ENCODE peak calls at places on chromosomes 3 and 15, in eight cellular contexts. G is adrenal gland, L is body of pancreas, U is transverse colon, A is fibroblast of lung, W is brain microvascular endothelial cell, O is esophagus squamous epithelium, M is heart left ventricle. J is an unnamed sample.

GRCh38 chr3:51538115-51538458 is 432 bp upstream of the RAD54L2 start:
- DNase-seq in G (no peak), L (no peak), U (no peak), A (peak), W (no peak), O (no peak), M (no peak), J (peak)

GRCh38 chr15:90619468-90619867 is 89.7 kb downstream of the CRTC3 start:
- DNase-seq in G (no peak), L (no peak), U (no peak), A (no peak), W (no peak), O (no peak), M (no peak), J (no peak)

GRCh38 chr3:11826628-11827265 is 19.9 kb downstream of the TAMM41 start:
- DNase-seq in G (no peak), L (no peak), U (no peak), A (peak), W (peak), O (no peak), M (no peak), J (no peak)

GRCh38 chr15:40249477-40250303 is 10.8 kb downstream of the PAK6 start:
- DNase-seq in G (no peak), L (no peak), U (no peak), A (peak), W (no peak), O (no peak), M (no peak), J (no peak)

GRCh38 chr15:101323793-101324505 is 28.9 kb upstream of the SNRPA1 start:
- DNase-seq in G (no peak), L (no peak), U (no peak), A (no peak), W (no peak), O (no peak), M (no peak), J (peak)

GRCh38 chr3:156648086-156648485 is 26.3 kb upstream of the TIPARP start:
- DNase-seq in G (no peak), L (no peak), U (no peak), A (peak), W (peak), O (no peak), M (no peak), J (no peak)

GRCh38 chr3:65829228-65829627 is 209.5 kb downstream of the MAGI1 start:
- DNase-seq in G (no peak), L (no peak), U (no peak), A (peak), W (no peak), O (no peak), M (no peak), J (no peak)

GRCh38 chr3:117696871-117697270 is 987.3 kb downstream of the TUSC7 start:
- DNase-seq in G (no peak), L (no peak), U (no peak), A (no peak), W (no peak), O (no peak), M (no peak), J (no peak)

GRCh38 chr3:170063691-170064090 is 25.9 kb downstream of the GPR160 start:
- DNase-seq in G (no peak), L (no peak), U (no peak), A (no peak), W (no peak), O (no peak), M (no peak), J (no peak)

GRCh38 chr3:64342940-64343691 is 117.8 kb upstream of the PRICKLE2 start:
- DNase-seq in G (peak), L (no peak), U (no peak), A (peak), W (peak), O (no peak), M (no peak), J (no peak)

GRCh38 chr15:80840173-80841130 is 61.3 kb downstream of the CEMIP start:
- DNase-seq in G (no peak), L (no peak), U (no peak), A (no peak), W (no peak), O (no peak), M (no peak), J (no peak)

GRCh38 chr3:127015282-127016042 is 32.5 kb downstream of the PLXNA1 start:
- DNase-seq in G (no peak), L (no peak), U (no peak), A (peak), W (no peak), O (no peak), M (no peak), J (no peak)

GRCh38 chr3:168077091-168077490 is 18.6 kb downstream of the GOLIM4 start:
- DNase-seq in G (no peak), L (no peak), U (no peak), A (peak), W (no peak), O (no peak), M (no peak), J (no peak)

GRCh38 chr3:101810023-101810415 is 31.0 kb downstream of the NXPE3 start:
- DNase-seq in G (no peak), L (no peak), U (no peak), A (no peak), W (no peak), O (no peak), M (no peak), J (no peak)

GRCh38 chr3:170076715-170077238 is 39.0 kb downstream of the GPR160 start:
- DNase-seq in G (no peak), L (no peak), U (no peak), A (peak), W (no peak), O (no peak), M (no peak), J (peak)

GRCh38 chr3:114418724-114419543 is 125.1 kb downstream of the TIGIT start:
- DNase-seq in G (no peak), L (peak), U (no peak), A (peak), W (peak), O (no peak), M (no peak), J (peak)

GRCh38 chr15:80588801-80589200 is 106.3 kb upstream of the ABHD17C start:
- DNase-seq in G (no peak), L (no peak), U (no peak), A (peak), W (peak), O (no peak), M (no peak), J (peak)

GRCh38 chr15:63950911-63951481 is 95.3 kb downstream of the DAPK2 start:
- DNase-seq in G (no peak), L (no peak), U (no peak), A (peak), W (peak), O (no peak), M (no peak), J (no peak)

GRCh38 chr15:74024687-74025086 is 30.2 kb downstream of the PML start:
- DNase-seq in G (no peak), L (no peak), U (no peak), A (no peak), W (no peak), O (no peak), M (no peak), J (no peak)

GRCh38 chr15:74028646-74029045 is 34.1 kb downstream of the PML start:
- DNase-seq in G (no peak), L (no peak), U (no peak), A (no peak), W (no peak), O (no peak), M (no peak), J (no peak)

GRCh38 chr15:74032046-74032445 is 37.5 kb downstream of the PML start:
- DNase-seq in G (no peak), L (no peak), U (no peak), A (no peak), W (no peak), O (no peak), M (no peak), J (no peak)

GRCh38 chr15:74025436-74025835 is 30.9 kb downstream of the PML start:
- DNase-seq in G (peak), L (no peak), U (no peak), A (peak), W (peak), O (no peak), M (no peak), J (no peak)

GRCh38 chr15:74027688-74028087 is 33.2 kb downstream of the PML start:
- DNase-seq in G (no peak), L (no peak), U (no peak), A (no peak), W (no peak), O (no peak), M (no peak), J (no peak)
- H3K27ac ChIP-seq in G (no peak), L (no peak), U (peak), A (no peak), W (no peak), O (no peak), M (no peak), J (no peak)

GRCh38 chr3:150293401-150294001 is 114.6 kb upstream of the TSC22D2 start:
- DNase-seq in G (no peak), L (no peak), U (no peak), A (peak), W (peak), O (no peak), M (no peak), J (no peak)
- H3K27ac ChIP-seq in G (no peak), L (no peak), U (no peak), A (peak), W (peak), O (no peak), M (no peak), J (no peak)

DNA sequence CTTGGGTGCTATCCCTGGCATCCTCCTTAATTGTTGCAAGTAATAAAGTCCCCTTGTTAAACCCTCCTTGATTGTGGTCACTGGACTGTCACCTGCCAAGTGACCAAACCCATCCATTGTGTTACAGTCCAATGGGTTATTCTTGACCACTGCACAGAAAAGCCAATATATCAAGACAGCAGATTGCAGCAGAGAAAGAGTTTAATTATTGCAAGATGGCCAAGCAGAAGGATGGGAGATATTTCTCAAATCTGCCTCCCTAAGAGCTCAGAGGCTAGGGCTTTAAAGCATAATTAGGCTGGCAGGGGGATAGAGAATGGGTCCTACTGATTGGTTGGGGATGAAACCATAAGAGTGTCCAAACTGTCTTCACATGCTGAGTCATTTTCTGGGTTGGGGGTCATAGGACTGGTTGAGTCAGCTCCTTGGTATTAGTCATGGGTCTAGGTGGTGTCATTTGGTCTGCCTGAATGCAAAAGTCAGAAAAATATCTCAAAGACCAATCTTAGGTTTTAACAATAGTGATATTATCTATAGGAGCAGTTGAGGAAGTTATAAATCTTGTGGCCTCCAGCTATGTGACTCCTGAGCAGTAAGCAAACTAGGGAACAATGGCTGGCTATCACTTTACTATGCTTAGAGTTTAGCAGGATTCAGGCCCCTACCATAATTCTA is 19.1 kb upstream of the XYLB start:
- DNase-seq in G (no peak), L (no peak), U (no peak), A (peak), W (peak), O (no peak), M (no peak), J (no peak)
- H3K27ac ChIP-seq in G (no peak), L (no peak), U (no peak), A (no peak), W (no peak), O (no peak), M (no peak), J (no peak)

GRCh38 chr3:189673535-189673934 is 42.3 kb downstream of the TP63 start:
- DNase-seq in G (no peak), L (no peak), U (no peak), A (no peak), W (no peak), O (no peak), M (no peak), J (no peak)
- H3K27ac ChIP-seq in G (no peak), L (no peak), U (no peak), A (no peak), W (no peak), O (no peak), M (no peak), J (no peak)

GRCh38 chr3:180142472-180142871 is 105.7 kb upstream of the PEX5L start:
- DNase-seq in G (no peak), L (no peak), U (no peak), A (no peak), W (no peak), O (no peak), M (no peak), J (no peak)
- H3K27ac ChIP-seq in G (no peak), L (no peak), U (no peak), A (no peak), W (no peak), O (no peak), M (no peak), J (no peak)

DNA sequence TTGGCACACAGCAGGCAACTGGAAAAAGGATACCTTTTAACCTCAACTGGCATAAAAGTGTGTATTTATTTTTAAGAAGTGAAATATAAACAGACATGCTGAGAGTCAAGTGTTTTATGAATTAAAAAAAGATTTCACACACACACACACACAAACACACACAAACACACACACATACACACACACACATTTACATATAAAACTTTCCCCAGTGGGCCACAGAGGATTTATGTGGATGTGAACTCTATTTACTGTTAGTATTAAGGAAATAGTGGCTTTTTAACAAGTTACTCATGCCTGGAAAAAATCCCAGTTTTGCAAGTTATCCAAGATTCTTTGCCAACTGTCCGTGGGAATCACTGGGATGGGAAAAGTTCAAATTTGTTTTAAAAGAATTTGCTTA is 725.9 kb upstream of the NR2F2 start:
- DNase-seq in G (no peak), L (no peak), U (no peak), A (peak), W (no peak), O (no peak), M (no peak), J (no peak)
- H3K27ac ChIP-seq in G (no peak), L (no peak), U (no peak), A (no peak), W (no peak), O (no peak), M (peak), J (no peak)

GRCh38 chr3:111800472-111800871 is 58.6 kb upstream of the PHLDB2 start:
- DNase-seq in G (no peak), L (no peak), U (no peak), A (no peak), W (no peak), O (no peak), M (no peak), J (no peak)
- H3K27ac ChIP-seq in G (no peak), L (no peak), U (peak), A (no peak), W (no peak), O (peak), M (no peak), J (no peak)

GRCh38 chr3:136473716-136474326 is 223.7 kb downstream of the PCCB start:
- DNase-seq in G (no peak), L (no peak), U (no peak), A (peak), W (peak), O (no peak), M (no peak), J (no peak)
- H3K27ac ChIP-seq in G (no peak), L (no peak), U (no peak), A (peak), W (no peak), O (no peak), M (no peak), J (no peak)

J was measured in small intestine.